ENCODE peak calls at places on chromosome 19, in four cellular contexts. One of them, this sample, is unnamed.

GRCh38 chr19:41995959-41996797 is 2.1 kb upstream of the ATP1A3 start:
- DNase-seq in dorsolateral prefrontal cortex: peak
- DNase-seq in OCI-LY7: peak
- DNase-seq in CD4-positive, CD25-positive, alpha-beta regulatory T cell: no peak
- DNase-seq in this sample: no peak

GRCh38 chr19:400976-401835 is 7.7 kb downstream of the C2CD4C start:
- DNase-seq in dorsolateral prefrontal cortex: no peak
- DNase-seq in OCI-LY7: no peak
- DNase-seq in CD4-positive, CD25-positive, alpha-beta regulatory T cell: no peak
- DNase-seq in this sample: no peak

GRCh38 chr19:41951686-41952172 is 7.4 kb downstream of the RABAC1 start:
- DNase-seq in OCI-LY7: peak
- DNase-seq in dorsolateral prefrontal cortex: peak
- DNase-seq in CD4-positive, CD25-positive, alpha-beta regulatory T cell: peak
- DNase-seq in this sample: peak

GRCh38 chr19:57056972-57057371 is 62.8 kb upstream of the USP29 start:
- DNase-seq in CD4-positive, CD25-positive, alpha-beta regulatory T cell: no peak
- DNase-seq in dorsolateral prefrontal cortex: no peak
- DNase-seq in OCI-LY7: no peak
- DNase-seq in this sample: no peak

GRCh38 chr19:48896191-48896720 is 2.3 kb downstream of the TULP2 start:
- DNase-seq in CD4-positive, CD25-positive, alpha-beta regulatory T cell: no peak
- DNase-seq in dorsolateral prefrontal cortex: peak
- DNase-seq in OCI-LY7: peak
- DNase-seq in this sample: peak

GRCh38 chr19:11465605-11466004 is 15.2 kb downstream of the ELAVL3 start:
- DNase-seq in dorsolateral prefrontal cortex: no peak
- DNase-seq in OCI-LY7: no peak
- DNase-seq in CD4-positive, CD25-positive, alpha-beta regulatory T cell: no peak
- DNase-seq in this sample: no peak

GRCh38 chr19:11242864-11243797 is 3.7 kb downstream of the ANGPTL8 start:
- DNase-seq in OCI-LY7: peak
- DNase-seq in CD4-positive, CD25-positive, alpha-beta regulatory T cell: peak
- DNase-seq in dorsolateral prefrontal cortex: peak
- DNase-seq in this sample: peak

GRCh38 chr19:53664760-53665159 is 33.0 kb downstream of the DPRX start:
- DNase-seq in dorsolateral prefrontal cortex: no peak
- DNase-seq in CD4-positive, CD25-positive, alpha-beta regulatory T cell: no peak
- DNase-seq in OCI-LY7: no peak
- DNase-seq in this sample: no peak

GRCh38 chr19:39335168-39335567 is 675 bp downstream of the GMFG start:
- DNase-seq in CD4-positive, CD25-positive, alpha-beta regulatory T cell: peak
- DNase-seq in dorsolateral prefrontal cortex: no peak
- DNase-seq in OCI-LY7: no peak
- DNase-seq in this sample: no peak

GRCh38 chr19:45601524-45602522 is at the start of gene GPR4:
- DNase-seq in CD4-positive, CD25-positive, alpha-beta regulatory T cell: no peak
- DNase-seq in OCI-LY7: no peak
- DNase-seq in dorsolateral prefrontal cortex: no peak
- DNase-seq in this sample: no peak
- H3K27ac ChIP-seq in CD4-positive, CD25-positive, alpha-beta regulatory T cell: no peak
- H3K27ac ChIP-seq in OCI-LY7: no peak
- H3K27ac ChIP-seq in dorsolateral prefrontal cortex: peak
- H3K27ac ChIP-seq in this sample: peak

DNA sequence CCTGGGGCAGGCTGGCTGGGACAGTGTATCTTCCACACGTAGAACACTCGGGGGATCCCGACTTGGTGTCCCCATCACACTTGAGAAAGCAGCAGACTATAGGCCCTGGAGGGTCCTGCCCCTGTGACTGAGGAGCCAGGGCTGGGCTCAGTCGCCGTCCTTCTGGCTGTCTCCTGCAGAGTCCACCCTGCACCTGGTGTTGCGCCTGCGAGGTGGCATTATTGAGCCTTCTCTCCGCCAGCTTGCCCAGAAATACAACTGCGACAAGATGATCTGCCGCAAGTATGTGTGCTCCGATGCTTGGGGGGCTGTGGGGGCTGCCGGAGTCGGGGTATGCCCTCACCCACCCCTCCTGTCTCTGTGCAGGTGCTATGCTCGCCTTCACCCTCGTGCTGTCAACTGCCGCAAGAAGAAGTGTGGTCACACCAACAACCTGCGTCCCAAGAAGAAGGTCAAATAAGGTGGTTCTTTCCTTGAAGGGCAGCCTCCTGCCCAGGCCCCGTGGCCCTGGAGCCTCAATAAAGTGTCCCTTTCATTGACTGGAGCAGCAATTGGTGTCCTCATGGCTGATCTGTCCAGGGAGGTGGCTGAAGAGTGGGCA is 3.1 kb downstream of the UBA52 start:
- DNase-seq in OCI-LY7: no peak
- DNase-seq in CD4-positive, CD25-positive, alpha-beta regulatory T cell: no peak
- DNase-seq in dorsolateral prefrontal cortex: no peak
- DNase-seq in this sample: no peak
- H3K27ac ChIP-seq in OCI-LY7: no peak
- H3K27ac ChIP-seq in CD4-positive, CD25-positive, alpha-beta regulatory T cell: no peak
- H3K27ac ChIP-seq in dorsolateral prefrontal cortex: no peak
- H3K27ac ChIP-seq in this sample: no peak

GRCh38 chr19:2500157-2500556 is 24.2 kb downstream of the GADD45B start:
- DNase-seq in OCI-LY7: no peak
- DNase-seq in CD4-positive, CD25-positive, alpha-beta regulatory T cell: no peak
- DNase-seq in dorsolateral prefrontal cortex: no peak
- DNase-seq in this sample: no peak
- H3K27ac ChIP-seq in OCI-LY7: no peak
- H3K27ac ChIP-seq in CD4-positive, CD25-positive, alpha-beta regulatory T cell: no peak
- H3K27ac ChIP-seq in dorsolateral prefrontal cortex: no peak
- H3K27ac ChIP-seq in this sample: no peak

DNA sequence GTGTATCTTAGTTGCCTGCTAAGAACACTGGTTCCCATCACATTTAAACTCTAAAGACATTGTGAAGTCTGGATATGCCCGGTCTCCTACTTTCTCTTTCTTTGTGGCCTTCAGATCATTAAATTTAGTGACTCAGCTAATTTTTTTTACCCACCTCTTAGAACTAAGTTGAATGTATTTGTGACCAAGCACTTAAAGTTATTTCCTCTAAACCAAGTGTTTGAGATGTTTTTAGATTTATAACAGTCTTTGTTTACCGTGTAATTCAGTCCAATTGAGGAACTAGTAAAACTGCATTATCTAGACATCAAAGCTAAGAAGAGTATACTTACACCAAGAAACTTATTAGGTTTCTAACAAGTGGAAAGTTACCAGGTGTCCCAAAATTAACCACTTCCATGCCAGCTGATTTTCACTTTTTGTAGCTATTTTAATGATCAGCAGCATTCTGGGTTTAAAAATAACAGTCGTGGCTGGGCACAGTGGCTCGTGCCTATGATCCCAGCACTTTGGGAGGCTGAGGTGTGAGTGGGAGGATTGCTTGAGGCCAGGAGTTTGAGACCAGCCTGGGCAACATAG is 53.1 kb downstream of the ARHGAP35 start:
- DNase-seq in OCI-LY7: peak
- DNase-seq in dorsolateral prefrontal cortex: no peak
- DNase-seq in CD4-positive, CD25-positive, alpha-beta regulatory T cell: peak
- DNase-seq in this sample: no peak
- H3K27ac ChIP-seq in OCI-LY7: no peak
- H3K27ac ChIP-seq in dorsolateral prefrontal cortex: peak
- H3K27ac ChIP-seq in CD4-positive, CD25-positive, alpha-beta regulatory T cell: no peak
- H3K27ac ChIP-seq in this sample: no peak

DNA sequence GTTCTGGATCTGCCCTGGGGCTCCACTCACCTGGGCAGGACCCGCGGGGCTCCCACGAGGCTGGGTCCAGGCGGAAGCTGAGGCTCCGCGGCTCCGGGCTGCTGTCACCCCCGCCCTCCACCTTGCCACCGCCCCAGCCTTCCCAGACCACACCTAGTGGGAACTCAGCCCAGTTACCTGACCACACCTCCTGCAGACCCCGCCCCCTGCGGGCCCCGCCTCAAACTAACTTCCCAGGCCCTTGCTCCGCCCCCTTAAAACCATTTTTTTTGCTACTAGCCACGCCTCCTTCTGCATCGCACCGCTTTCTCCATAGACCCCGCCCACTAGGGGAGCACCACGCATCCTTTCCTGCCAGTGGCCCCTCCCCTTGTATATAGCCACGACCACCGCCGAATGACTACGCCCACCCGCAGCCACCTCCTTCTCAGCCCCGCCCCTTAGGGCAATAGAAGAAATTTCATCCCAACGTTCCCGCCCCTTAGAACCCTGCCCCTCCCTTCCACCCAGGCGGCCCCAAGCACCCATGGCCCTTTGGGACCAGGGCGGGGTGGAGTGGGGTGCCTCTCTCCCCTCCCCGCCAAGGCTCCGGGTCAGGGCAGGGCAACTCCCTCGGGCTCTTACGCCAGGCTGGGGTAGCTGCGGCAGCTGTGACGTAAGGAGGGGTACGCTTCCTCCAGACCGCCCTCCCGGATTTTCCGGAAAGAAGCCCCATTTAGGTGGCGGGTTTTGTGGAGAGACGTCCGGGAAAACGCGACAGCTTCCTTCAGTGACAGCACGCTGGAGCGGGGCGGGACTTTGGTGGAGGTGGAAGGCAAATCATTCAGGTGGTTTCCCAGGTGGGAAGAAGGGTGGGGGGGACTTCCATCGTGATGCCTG is at the start of gene SH2D3A:
- DNase-seq in dorsolateral prefrontal cortex: no peak
- DNase-seq in OCI-LY7: peak
- DNase-seq in CD4-positive, CD25-positive, alpha-beta regulatory T cell: peak
- DNase-seq in this sample: no peak
- H3K27ac ChIP-seq in dorsolateral prefrontal cortex: no peak
- H3K27ac ChIP-seq in OCI-LY7: peak
- H3K27ac ChIP-seq in CD4-positive, CD25-positive, alpha-beta regulatory T cell: peak
- H3K27ac ChIP-seq in this sample: no peak

GRCh38 chr19:19051478-19052213 is 12.1 kb upstream of the SLC25A42 start:
- DNase-seq in dorsolateral prefrontal cortex: no peak
- DNase-seq in OCI-LY7: no peak
- DNase-seq in CD4-positive, CD25-positive, alpha-beta regulatory T cell: no peak
- DNase-seq in this sample: no peak

GRCh38 chr19:19050104-19050503 is 13.7 kb upstream of the SLC25A42 start:
- DNase-seq in CD4-positive, CD25-positive, alpha-beta regulatory T cell: no peak
- DNase-seq in OCI-LY7: no peak
- DNase-seq in dorsolateral prefrontal cortex: no peak
- DNase-seq in this sample: no peak

GRCh38 chr19:19053508-19054314 is 10.1 kb upstream of the SLC25A42 start:
- DNase-seq in dorsolateral prefrontal cortex: peak
- DNase-seq in OCI-LY7: peak
- DNase-seq in CD4-positive, CD25-positive, alpha-beta regulatory T cell: peak
- DNase-seq in this sample: peak

GRCh38 chr19:19049406-19049805 is 14.4 kb upstream of the SLC25A42 start:
- DNase-seq in OCI-LY7: no peak
- DNase-seq in CD4-positive, CD25-positive, alpha-beta regulatory T cell: no peak
- DNase-seq in dorsolateral prefrontal cortex: no peak
- DNase-seq in this sample: no peak

GRCh38 chr19:19050731-19051130 is 13.1 kb upstream of the SLC25A42 start:
- DNase-seq in OCI-LY7: no peak
- DNase-seq in dorsolateral prefrontal cortex: no peak
- DNase-seq in CD4-positive, CD25-positive, alpha-beta regulatory T cell: no peak
- DNase-seq in this sample: no peak
- H3K27ac ChIP-seq in OCI-LY7: no peak
- H3K27ac ChIP-seq in dorsolateral prefrontal cortex: no peak
- H3K27ac ChIP-seq in CD4-positive, CD25-positive, alpha-beta regulatory T cell: no peak
- H3K27ac ChIP-seq in this sample: no peak